ENCODE peak calls at places on chromosomes 11 and 22, in six cellular contexts. E, P, Z, U, T and N are unnamed samples.

GRCh38 chr22:41752011-41752975 is 48.2 kb upstream of the CCDC134 start:
- DNase-seq in T (no peak), E (no peak), U (no peak), P (no peak), Z (no peak), N (no peak)

GRCh38 chr11:75816561-75817239 is 1.7 kb downstream of the UVRAG start:
- DNase-seq in P (peak; percentile 18), Z (no peak), E (peak; percentile 27), T (no peak), U (no peak), N (no peak)

GRCh38 chr11:8201524-8202365 is 32.9 kb upstream of the RIC3 start:
- DNase-seq in P (no peak), E (no peak), U (no peak), Z (no peak), T (peak; percentile 44), N (no peak)

GRCh38 chr22:25666308-25666707 is 75.7 kb upstream of the MYO18B start:
- DNase-seq in Z (peak; percentile 40), P (no peak), T (no peak), E (peak; percentile 85), U (peak; percentile 55), N (no peak)

GRCh38 chr11:107834995-107835394 is 23.6 kb downstream of the SLC35F2 start:
- DNase-seq in P (no peak), U (no peak), T (no peak), E (no peak), Z (no peak), N (no peak)

GRCh38 chr11:3183523-3183922 is 18.4 kb upstream of the OSBPL5 start:
- DNase-seq in U (no peak), Z (no peak), P (no peak), E (no peak), T (no peak), N (no peak)

GRCh38 chr22:42805016-42805997 is 51.8 kb downstream of the ARFGAP3 start:
- DNase-seq in Z (no peak), P (no peak), U (no peak), E (no peak), T (no peak), N (no peak)

GRCh38 chr11:20077973-20078372 is 82.3 kb downstream of the DBX1 start:
- DNase-seq in T (peak; percentile 21), U (no peak), E (no peak), Z (no peak), P (no peak), N (no peak)

GRCh38 chr22:28923826-28924732 is 40.7 kb downstream of the ZNRF3 start:
- DNase-seq in U (no peak), E (no peak), T (no peak), P (no peak), Z (no peak), N (no peak)

GRCh38 chr11:18720811-18721575 is 5.0 kb downstream of the IGSF22 start:
- DNase-seq in T (peak; percentile 97), U (peak; percentile 57), P (peak; percentile 43), E (peak; percentile 75), Z (peak; percentile 43), N (no peak)

GRCh38 chr11:117092951-117093590 is 5.2 kb downstream of the SIK3 start:
- DNase-seq in P (no peak), Z (no peak), E (no peak), U (no peak), T (no peak), N (no peak)

GRCh38 chr22:27107005-27107404 is 449.6 kb downstream of the MIAT start:
- DNase-seq in T (no peak), Z (no peak), U (no peak), P (no peak), E (no peak), N (no peak)

DNA sequence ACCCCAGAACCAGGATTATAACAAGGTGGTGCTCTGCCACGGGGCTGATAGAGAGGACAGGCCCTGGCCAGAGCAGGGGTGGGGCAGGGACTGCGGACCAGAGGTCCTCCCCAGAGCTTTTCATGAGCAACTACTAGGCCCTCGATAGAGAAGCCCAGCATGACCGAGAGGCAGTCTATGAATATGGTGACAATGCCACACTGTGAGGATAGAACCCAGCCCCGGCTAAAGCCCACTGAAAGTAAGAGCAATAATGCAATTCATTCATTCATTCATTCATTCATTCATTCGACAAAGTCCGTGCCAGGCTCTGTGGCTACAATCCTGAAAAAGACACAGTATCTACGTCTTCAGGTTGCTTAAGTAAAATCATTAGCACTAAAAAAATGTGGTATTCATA is 35.6 kb upstream of the CD5 start:
- DNase-seq in Z (no peak), E (no peak), P (no peak), T (peak; percentile 22), U (no peak), N (no peak)
- TF ChIP-seq CTCF in Z (no peak), E (no peak), P (no peak), T (no peak), U (no peak), N (no peak)

GRCh38 chr11:69598147-69598546 is 42.8 kb upstream of the CCND1 start:
- DNase-seq in E (no peak), P (peak; percentile 13), U (peak; percentile 9), Z (no peak), T (peak; percentile 54), N (no peak)
- TF ChIP-seq CTCF in E (peak; percentile 8), P (no peak), U (no peak), Z (no peak), T (peak; percentile 54), N (peak; percentile 6)

GRCh38 chr11:72816404-72816990 is 2.3 kb downstream of the ATG16L2 start:
- DNase-seq in E (no peak), U (no peak), T (no peak), P (no peak), Z (no peak), N (no peak)

GRCh38 chr11:72814139-72814830 is at the start of gene ATG16L2:
- DNase-seq in Z (peak; percentile 78), U (peak; percentile 82), P (peak; percentile 88), E (peak; percentile 89), T (peak; percentile 95), N (no peak)

GRCh38 chr11:72812968-72813739 is 1.1 kb upstream of the ATG16L2 start:
- DNase-seq in P (peak; percentile 69), E (peak; percentile 59), Z (peak; percentile 61), U (peak; percentile 52), T (peak; percentile 89), N (no peak)

GRCh38 chr11:72813740-72814138 is 472 bp upstream of the ATG16L2 start:
- DNase-seq in P (peak; percentile 87), Z (no peak), E (peak; percentile 83), T (no peak), U (peak; percentile 80), N (no peak)

DNA sequence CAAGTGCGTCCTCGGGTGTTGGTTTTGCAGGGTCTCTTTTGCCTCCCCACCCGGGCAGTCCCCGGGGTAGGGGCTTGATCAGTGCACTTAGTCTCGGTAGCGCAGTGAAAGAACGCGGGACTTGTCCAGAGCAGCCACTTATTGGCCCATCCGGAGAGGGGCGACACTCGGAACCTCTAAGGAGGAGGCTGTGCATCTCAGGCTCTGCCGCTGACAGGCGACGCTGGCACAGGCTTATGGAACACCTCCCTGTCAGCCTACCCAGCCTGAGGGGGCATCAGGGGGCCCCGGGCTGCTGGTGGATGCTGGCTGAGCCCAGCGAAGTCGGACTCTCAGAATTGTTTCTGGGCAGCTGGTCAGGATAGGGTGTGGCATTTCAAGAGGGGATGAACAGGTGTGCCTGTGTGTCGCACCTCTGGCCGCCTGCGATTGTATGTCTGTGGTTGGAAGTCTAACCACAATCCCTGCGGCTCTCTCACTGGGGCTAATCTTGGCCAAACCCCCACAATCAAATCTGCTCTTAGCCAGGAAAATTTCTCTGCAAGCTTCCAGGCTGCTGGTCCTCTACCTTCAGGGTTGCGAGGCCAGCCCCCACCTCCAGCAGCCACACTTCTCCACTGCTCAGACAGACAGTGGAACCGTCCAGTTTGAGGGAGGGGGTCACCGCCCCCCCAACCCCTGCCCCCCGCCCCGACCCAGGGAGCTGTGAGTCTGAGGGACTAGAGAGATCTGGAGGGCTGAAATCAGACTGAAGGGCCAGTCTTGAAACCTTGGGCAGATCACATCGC is 814 bp downstream of the ATG16L2 start:
- DNase-seq in T (peak; percentile 95), P (peak; percentile 62), Z (peak; percentile 43), U (peak; percentile 56), E (peak; percentile 45), N (no peak)
- TF ChIP-seq CTCF in T (peak; percentile 44), P (no peak), Z (peak; percentile 13), U (peak; percentile 4), E (no peak), N (peak; percentile 9)

GRCh38 chr22:38957046-38957770 is at the start of gene APOBEC3A:
- DNase-seq in P (no peak), U (no peak), E (no peak), Z (no peak), T (no peak), N (no peak)
- TF ChIP-seq CTCF in P (no peak), U (no peak), E (no peak), Z (no peak), T (no peak), N (no peak)

GRCh38 chr11:102234779-102235439 is 82.4 kb upstream of the BIRC3 start:
- DNase-seq in Z (peak; percentile 53), U (no peak), T (peak; percentile 71), P (no peak), E (no peak), N (no peak)

GRCh38 chr11:102230186-102230585 is 87.1 kb upstream of the BIRC3 start:
- DNase-seq in Z (no peak), E (no peak), U (no peak), P (no peak), T (no peak), N (no peak)

GRCh38 chr11:102226702-102227101 is 90.6 kb upstream of the BIRC3 start:
- DNase-seq in T (no peak), E (peak; percentile 86), Z (peak; percentile 89), U (peak; percentile 69), P (peak; percentile 77), N (no peak)

GRCh38 chr11:102229510-102230119 is 87.7 kb upstream of the BIRC3 start:
- DNase-seq in U (no peak), P (no peak), T (no peak), Z (no peak), E (no peak), N (no peak)

DNA sequence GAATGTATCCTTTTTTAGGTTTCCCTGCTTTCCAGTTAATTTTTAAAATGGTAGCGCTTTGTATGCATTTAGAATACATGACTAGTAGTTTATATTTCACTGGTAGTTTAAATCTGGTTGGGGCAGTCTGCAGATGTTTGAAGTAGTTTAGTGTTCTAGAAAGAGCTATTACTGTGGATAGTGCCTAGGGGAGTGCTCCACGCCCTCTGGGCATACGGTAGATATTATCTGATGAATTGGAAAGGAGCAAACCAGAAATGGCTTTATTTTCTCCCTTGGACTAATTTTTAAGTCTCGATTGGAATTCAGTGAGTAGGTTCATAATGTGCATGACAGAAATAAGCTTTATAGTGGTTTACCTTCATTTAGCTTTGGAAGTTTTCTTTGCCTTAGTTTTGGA is 86.4 kb upstream of the BIRC3 start:
- DNase-seq in Z (no peak), P (no peak), U (no peak), T (no peak), E (no peak), N (no peak)
- TF ChIP-seq CTCF in Z (no peak), P (no peak), U (no peak), T (no peak), E (no peak), N (no peak)